ENCODE peak calls at places on chromosomes 16 and 17, in ten cellular contexts. One of them, this sample, is unnamed. For H3K36me3 and H3K27me3, the result is how much of the 10 kb centered on the place peaks cover.

GRCh38 chr17:7717756-7718350 is 309 bp downstream of the DNAH2 start:
- DNase-seq in mesenchymal stem cell: peak
- DNase-seq in sigmoid colon: no peak
- DNase-seq in CD4-positive, CD25-positive, alpha-beta regulatory T cell: no peak
- DNase-seq in uterus: no peak
- DNase-seq in GM23338: peak
- DNase-seq in effector memory CD4-positive, alpha-beta T cell: no peak
- DNase-seq in adipocyte: peak
- DNase-seq in DND-41: peak
- DNase-seq in testis: no peak
- DNase-seq in this sample: no peak

GRCh38 chr16:11147033-11147848 is 108.8 kb downstream of the SOCS1 start:
- DNase-seq in testis: no peak
- DNase-seq in sigmoid colon: no peak
- DNase-seq in CD4-positive, CD25-positive, alpha-beta regulatory T cell: no peak
- DNase-seq in effector memory CD4-positive, alpha-beta T cell: no peak
- DNase-seq in mesenchymal stem cell: no peak
- DNase-seq in DND-41: no peak
- DNase-seq in GM23338: no peak
- DNase-seq in uterus: no peak
- DNase-seq in adipocyte: no peak
- DNase-seq in this sample: no peak

GRCh38 chr16:70678121-70678897 is 7.5 kb downstream of the MTSS2 start:
- DNase-seq in mesenchymal stem cell: no peak
- DNase-seq in testis: no peak
- DNase-seq in effector memory CD4-positive, alpha-beta T cell: no peak
- DNase-seq in GM23338: no peak
- DNase-seq in CD4-positive, CD25-positive, alpha-beta regulatory T cell: no peak
- DNase-seq in uterus: no peak
- DNase-seq in DND-41: no peak
- DNase-seq in adipocyte: no peak
- DNase-seq in sigmoid colon: no peak
- DNase-seq in this sample: no peak

GRCh38 chr16:57245472-57246113 is 534 bp downstream of the ARL2BP start:
- DNase-seq in testis: peak
- DNase-seq in CD4-positive, CD25-positive, alpha-beta regulatory T cell: no peak
- DNase-seq in DND-41: no peak
- DNase-seq in effector memory CD4-positive, alpha-beta T cell: no peak
- DNase-seq in mesenchymal stem cell: peak
- DNase-seq in adipocyte: peak
- DNase-seq in sigmoid colon: peak
- DNase-seq in uterus: no peak
- DNase-seq in GM23338: peak
- DNase-seq in this sample: no peak

GRCh38 chr16:31700530-31701388 is 172.8 kb upstream of the ZNF267 start:
- DNase-seq in effector memory CD4-positive, alpha-beta T cell: peak
- DNase-seq in uterus: peak
- DNase-seq in sigmoid colon: peak
- DNase-seq in DND-41: peak
- DNase-seq in CD4-positive, CD25-positive, alpha-beta regulatory T cell: peak
- DNase-seq in adipocyte: peak
- DNase-seq in mesenchymal stem cell: peak
- DNase-seq in testis: peak
- DNase-seq in GM23338: peak
- DNase-seq in this sample: peak

GRCh38 chr17:68627956-68628355 is 26.8 kb upstream of the FAM20A start:
- DNase-seq in effector memory CD4-positive, alpha-beta T cell: no peak
- DNase-seq in adipocyte: no peak
- DNase-seq in mesenchymal stem cell: no peak
- DNase-seq in testis: no peak
- DNase-seq in sigmoid colon: no peak
- DNase-seq in DND-41: no peak
- DNase-seq in uterus: peak
- DNase-seq in CD4-positive, CD25-positive, alpha-beta regulatory T cell: no peak
- DNase-seq in GM23338: no peak
- DNase-seq in this sample: no peak

GRCh38 chr17:1484586-1485310 is 7.7 kb downstream of the MYO1C start:
- DNase-seq in effector memory CD4-positive, alpha-beta T cell: peak
- DNase-seq in testis: peak
- DNase-seq in uterus: peak
- DNase-seq in sigmoid colon: peak
- DNase-seq in mesenchymal stem cell: peak
- DNase-seq in DND-41: peak
- DNase-seq in CD4-positive, CD25-positive, alpha-beta regulatory T cell: peak
- DNase-seq in adipocyte: peak
- DNase-seq in GM23338: peak
- DNase-seq in this sample: no peak

GRCh38 chr16:79326549-79326948 is 274.0 kb downstream of the MAF start:
- DNase-seq in uterus: no peak
- DNase-seq in DND-41: no peak
- DNase-seq in adipocyte: no peak
- DNase-seq in testis: no peak
- DNase-seq in sigmoid colon: no peak
- DNase-seq in mesenchymal stem cell: no peak
- DNase-seq in effector memory CD4-positive, alpha-beta T cell: no peak
- DNase-seq in CD4-positive, CD25-positive, alpha-beta regulatory T cell: no peak
- DNase-seq in GM23338: no peak
- DNase-seq in this sample: no peak

GRCh38 chr17:76397687-76398522 is 13.5 kb downstream of the SPHK1 start:
- DNase-seq in DND-41: peak
- DNase-seq in GM23338: peak
- DNase-seq in effector memory CD4-positive, alpha-beta T cell: peak
- DNase-seq in sigmoid colon: peak
- DNase-seq in uterus: peak
- DNase-seq in mesenchymal stem cell: peak
- DNase-seq in adipocyte: peak
- DNase-seq in testis: peak
- DNase-seq in CD4-positive, CD25-positive, alpha-beta regulatory T cell: peak
- DNase-seq in this sample: peak

GRCh38 chr16:69565611-69566436 is at the start of gene NFAT5:
- DNase-seq in uterus: peak
- DNase-seq in CD4-positive, CD25-positive, alpha-beta regulatory T cell: peak
- DNase-seq in DND-41: peak
- DNase-seq in GM23338: peak
- DNase-seq in testis: peak
- DNase-seq in mesenchymal stem cell: peak
- DNase-seq in adipocyte: peak
- DNase-seq in sigmoid colon: peak
- DNase-seq in effector memory CD4-positive, alpha-beta T cell: peak
- DNase-seq in this sample: peak

GRCh38 chr17:39660011-39660360 is 5.2 kb upstream of the TCAP start:
- DNase-seq in testis: no peak
- DNase-seq in sigmoid colon: no peak
- DNase-seq in mesenchymal stem cell: no peak
- DNase-seq in adipocyte: no peak
- DNase-seq in CD4-positive, CD25-positive, alpha-beta regulatory T cell: no peak
- DNase-seq in GM23338: no peak
- DNase-seq in uterus: no peak
- DNase-seq in DND-41: no peak
- DNase-seq in effector memory CD4-positive, alpha-beta T cell: no peak
- DNase-seq in this sample: no peak

GRCh38 chr17:39659286-39660010 is 5.7 kb upstream of the TCAP start:
- DNase-seq in DND-41: no peak
- DNase-seq in adipocyte: no peak
- DNase-seq in uterus: no peak
- DNase-seq in GM23338: no peak
- DNase-seq in effector memory CD4-positive, alpha-beta T cell: no peak
- DNase-seq in CD4-positive, CD25-positive, alpha-beta regulatory T cell: no peak
- DNase-seq in mesenchymal stem cell: no peak
- DNase-seq in testis: no peak
- DNase-seq in sigmoid colon: no peak
- DNase-seq in this sample: no peak

GRCh38 chr17:39658760-39659159 is 6.4 kb upstream of the TCAP start:
- DNase-seq in testis: no peak
- DNase-seq in GM23338: no peak
- DNase-seq in sigmoid colon: no peak
- DNase-seq in adipocyte: no peak
- DNase-seq in effector memory CD4-positive, alpha-beta T cell: no peak
- DNase-seq in uterus: no peak
- DNase-seq in mesenchymal stem cell: no peak
- DNase-seq in CD4-positive, CD25-positive, alpha-beta regulatory T cell: no peak
- DNase-seq in DND-41: no peak
- DNase-seq in this sample: no peak

GRCh38 chr17:39660397-39661043 is 4.6 kb upstream of the TCAP start:
- DNase-seq in CD4-positive, CD25-positive, alpha-beta regulatory T cell: no peak
- DNase-seq in testis: no peak
- DNase-seq in uterus: no peak
- DNase-seq in mesenchymal stem cell: no peak
- DNase-seq in sigmoid colon: no peak
- DNase-seq in GM23338: no peak
- DNase-seq in adipocyte: no peak
- DNase-seq in effector memory CD4-positive, alpha-beta T cell: no peak
- DNase-seq in DND-41: no peak
- DNase-seq in this sample: no peak

DNA sequence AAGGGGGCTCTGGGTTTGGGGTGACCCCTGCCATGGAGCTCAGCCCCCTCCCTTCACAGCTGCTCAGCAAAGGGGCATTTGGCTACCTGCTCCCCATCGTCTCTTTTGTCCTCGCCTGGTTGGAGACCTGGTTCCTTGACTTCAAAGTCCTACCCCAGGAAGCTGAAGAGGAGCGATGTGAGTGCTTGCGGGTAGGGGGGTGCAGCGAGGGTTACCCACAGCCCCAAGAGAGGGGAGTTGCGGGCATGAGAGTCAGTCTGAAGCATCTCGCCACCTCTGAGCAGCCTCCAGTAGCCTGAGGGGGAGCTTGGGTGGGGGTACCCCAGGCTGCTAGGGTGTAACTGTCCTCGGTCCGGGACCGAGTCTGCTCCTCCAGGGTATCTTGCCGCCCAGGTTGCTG is 6.8 kb upstream of the TCAP start:
- DNase-seq in effector memory CD4-positive, alpha-beta T cell: no peak
- DNase-seq in mesenchymal stem cell: no peak
- DNase-seq in uterus: no peak
- DNase-seq in GM23338: no peak
- DNase-seq in CD4-positive, CD25-positive, alpha-beta regulatory T cell: no peak
- DNase-seq in sigmoid colon: no peak
- DNase-seq in DND-41: no peak
- DNase-seq in adipocyte: no peak
- DNase-seq in testis: no peak
- DNase-seq in this sample: no peak
- H3K36me3 ChIP-seq in effector memory CD4-positive, alpha-beta T cell: half or more
- H3K36me3 ChIP-seq in mesenchymal stem cell: half or more
- H3K36me3 ChIP-seq in uterus: under half
- H3K36me3 ChIP-seq in GM23338: under half
- H3K36me3 ChIP-seq in CD4-positive, CD25-positive, alpha-beta regulatory T cell: under half
- H3K36me3 ChIP-seq in sigmoid colon: under half
- H3K36me3 ChIP-seq in DND-41: half or more
- H3K36me3 ChIP-seq in adipocyte: under half
- H3K36me3 ChIP-seq in testis: under half
- H3K36me3 ChIP-seq in this sample: under half

DNA sequence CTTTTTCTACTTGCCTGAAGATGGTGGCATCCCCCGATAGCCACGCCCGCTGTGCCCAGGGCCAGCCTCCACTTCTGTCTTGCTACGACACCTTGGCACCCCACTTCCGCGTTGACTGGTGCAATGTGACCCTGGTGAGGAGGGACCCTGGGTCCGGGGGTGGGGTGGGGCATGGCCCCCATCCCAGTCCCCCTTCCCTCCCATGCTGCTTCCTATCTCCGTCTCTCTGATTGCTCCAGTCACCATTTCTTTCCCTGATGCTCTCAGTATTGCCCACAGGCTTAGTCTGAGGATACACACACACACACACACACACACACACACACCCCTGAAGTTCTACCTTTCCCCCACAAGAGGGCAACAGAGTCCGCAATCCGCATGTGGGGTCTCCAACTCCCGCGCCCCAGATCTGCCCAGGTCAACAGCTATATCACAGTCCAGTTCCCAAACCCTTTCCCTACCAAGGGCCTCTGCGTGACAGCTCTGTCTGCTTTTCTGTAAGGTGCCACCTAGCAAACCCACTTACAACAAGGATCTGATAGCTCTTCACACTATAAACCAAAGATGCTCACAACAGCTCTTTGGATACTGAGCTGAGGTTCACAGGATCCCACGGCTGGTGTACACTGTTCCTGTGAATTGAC is 3.4 kb downstream of the SGCA start:
- DNase-seq in mesenchymal stem cell: peak
- DNase-seq in effector memory CD4-positive, alpha-beta T cell: peak
- DNase-seq in DND-41: peak
- DNase-seq in testis: peak
- DNase-seq in adipocyte: peak
- DNase-seq in GM23338: peak
- DNase-seq in sigmoid colon: no peak
- DNase-seq in CD4-positive, CD25-positive, alpha-beta regulatory T cell: peak
- DNase-seq in uterus: peak
- DNase-seq in this sample: no peak
- H3K4me3 ChIP-seq in mesenchymal stem cell: no peak
- H3K4me3 ChIP-seq in effector memory CD4-positive, alpha-beta T cell: no peak
- H3K4me3 ChIP-seq in DND-41: no peak
- H3K4me3 ChIP-seq in testis: no peak
- H3K4me3 ChIP-seq in adipocyte: no peak
- H3K4me3 ChIP-seq in GM23338: no peak
- H3K4me3 ChIP-seq in sigmoid colon: no peak
- H3K4me3 ChIP-seq in CD4-positive, CD25-positive, alpha-beta regulatory T cell: peak
- H3K4me3 ChIP-seq in uterus: no peak
- H3K4me3 ChIP-seq in this sample: no peak

DNA sequence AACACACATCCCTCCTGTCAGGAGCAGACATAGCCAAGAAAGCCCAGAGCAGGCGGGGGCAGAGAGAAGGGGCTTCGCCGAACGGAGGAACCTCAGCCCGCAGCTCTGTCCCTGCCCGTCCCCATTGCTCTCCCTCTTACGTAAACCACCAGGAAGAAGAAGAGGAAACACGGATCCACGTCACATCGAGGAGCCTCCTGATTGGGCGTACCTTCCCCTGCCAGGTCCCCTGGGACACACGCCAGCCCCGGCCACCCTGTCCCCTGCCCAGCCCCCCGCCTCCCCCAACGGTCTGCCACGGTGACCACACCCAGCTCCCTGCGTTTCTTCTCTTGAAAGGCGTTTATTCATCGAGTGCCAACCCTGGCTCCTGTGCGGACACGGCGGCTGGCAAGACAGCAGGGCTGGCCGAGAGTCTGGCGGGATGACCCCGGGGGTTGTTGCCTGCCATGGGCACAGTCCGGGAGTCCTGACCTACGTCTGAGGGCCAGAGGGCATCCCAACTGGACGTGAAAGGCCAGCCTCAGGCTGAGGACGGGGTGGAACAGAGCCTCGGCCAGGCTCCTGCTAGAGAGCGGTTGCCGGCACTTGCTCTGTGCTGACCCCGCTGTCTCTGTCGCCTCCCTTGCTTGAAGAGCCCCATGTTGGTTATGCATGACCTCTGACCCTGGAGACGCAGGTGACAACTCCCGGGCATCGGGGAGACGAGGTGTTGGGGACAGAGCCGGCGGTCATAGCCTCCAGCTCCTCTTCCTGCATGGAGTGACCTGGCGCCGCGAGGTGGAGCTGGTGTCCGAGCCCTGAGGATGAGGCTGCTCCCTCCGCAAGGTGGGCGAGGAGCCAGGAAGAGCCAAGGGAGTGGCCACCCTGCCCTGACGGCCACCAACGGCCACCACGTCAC is 40.6 kb upstream of the ACSF3 start:
- DNase-seq in adipocyte: no peak
- DNase-seq in GM23338: no peak
- DNase-seq in mesenchymal stem cell: no peak
- DNase-seq in CD4-positive, CD25-positive, alpha-beta regulatory T cell: no peak
- DNase-seq in uterus: no peak
- DNase-seq in effector memory CD4-positive, alpha-beta T cell: no peak
- DNase-seq in testis: no peak
- DNase-seq in sigmoid colon: no peak
- DNase-seq in DND-41: no peak
- DNase-seq in this sample: no peak
- H3K27me3 ChIP-seq in adipocyte: half or more
- H3K27me3 ChIP-seq in GM23338: under half
- H3K27me3 ChIP-seq in mesenchymal stem cell: half or more
- H3K27me3 ChIP-seq in CD4-positive, CD25-positive, alpha-beta regulatory T cell: under half
- H3K27me3 ChIP-seq in uterus: under half
- H3K27me3 ChIP-seq in effector memory CD4-positive, alpha-beta T cell: under half
- H3K27me3 ChIP-seq in testis: under half
- H3K27me3 ChIP-seq in sigmoid colon: under half
- H3K27me3 ChIP-seq in DND-41: under half
- H3K27me3 ChIP-seq in this sample: under half

GRCh38 chr16:63457869-63458268 is 1421.6 kb upstream of the CDH8 start:
- DNase-seq in DND-41: no peak
- DNase-seq in CD4-positive, CD25-positive, alpha-beta regulatory T cell: no peak
- DNase-seq in adipocyte: no peak
- DNase-seq in uterus: no peak
- DNase-seq in sigmoid colon: no peak
- DNase-seq in testis: no peak
- DNase-seq in GM23338: no peak
- DNase-seq in mesenchymal stem cell: no peak
- DNase-seq in effector memory CD4-positive, alpha-beta T cell: no peak
- DNase-seq in this sample: no peak
- H3K36me3 ChIP-seq in DND-41: under half
- H3K36me3 ChIP-seq in CD4-positive, CD25-positive, alpha-beta regulatory T cell: under half
- H3K36me3 ChIP-seq in adipocyte: under half
- H3K36me3 ChIP-seq in uterus: under half
- H3K36me3 ChIP-seq in sigmoid colon: under half
- H3K36me3 ChIP-seq in testis: under half
- H3K36me3 ChIP-seq in GM23338: under half
- H3K36me3 ChIP-seq in mesenchymal stem cell: under half
- H3K36me3 ChIP-seq in effector memory CD4-positive, alpha-beta T cell: under half
- H3K36me3 ChIP-seq in this sample: under half

This sample was measured in gastrocnemius medialis.